ENCODE peak calls at places on chromosomes 2 and 18, in nine cellular contexts. One of them, this sample, is unnamed.

GRCh38 chr2:229910832-229911412 is 10.9 kb downstream of the TRIP12 start:
- DNase-seq in adrenal gland: no peak
- DNase-seq in keratinocyte: no peak
- DNase-seq in uterus: no peak
- DNase-seq in fibroblast of lung: no peak
- DNase-seq in iPS DF 6.9: no peak
- DNase-seq in IMR-90: no peak
- DNase-seq in mesendoderm: peak; percentile 80
- DNase-seq in hepatocyte: peak; percentile 11
- DNase-seq in this sample: no peak

GRCh38 chr18:9612215-9612830 is 2.0 kb downstream of the PPP4R1 start:
- DNase-seq in mesendoderm: peak; percentile 55
- DNase-seq in hepatocyte: peak; percentile 61
- DNase-seq in IMR-90: peak; percentile 58
- DNase-seq in keratinocyte: no peak
- DNase-seq in adrenal gland: peak; percentile 27
- DNase-seq in fibroblast of lung: peak; percentile 52
- DNase-seq in uterus: no peak
- DNase-seq in iPS DF 6.9: no peak
- DNase-seq in this sample: peak; percentile 48

GRCh38 chr2:126882736-126883660 is 15.7 kb upstream of the TEX51 start:
- DNase-seq in IMR-90: no peak
- DNase-seq in keratinocyte: no peak
- DNase-seq in adrenal gland: peak; percentile 1
- DNase-seq in hepatocyte: no peak
- DNase-seq in uterus: no peak
- DNase-seq in iPS DF 6.9: no peak
- DNase-seq in mesendoderm: no peak
- DNase-seq in fibroblast of lung: no peak
- DNase-seq in this sample: no peak

GRCh38 chr18:10798727-10799435 is 273.1 kb downstream of the NAPG start:
- DNase-seq in iPS DF 6.9: no peak
- DNase-seq in adrenal gland: no peak
- DNase-seq in keratinocyte: no peak
- DNase-seq in IMR-90: peak; percentile 16
- DNase-seq in hepatocyte: peak; percentile 75
- DNase-seq in uterus: no peak
- DNase-seq in mesendoderm: no peak
- DNase-seq in fibroblast of lung: peak; percentile 33
- DNase-seq in this sample: no peak

GRCh38 chr2:215529271-215529670 is 93.4 kb upstream of the FN1 start:
- DNase-seq in keratinocyte: peak; percentile 9
- DNase-seq in hepatocyte: no peak
- DNase-seq in fibroblast of lung: peak; percentile 86
- DNase-seq in adrenal gland: no peak
- DNase-seq in uterus: no peak
- DNase-seq in mesendoderm: no peak
- DNase-seq in iPS DF 6.9: no peak
- DNase-seq in IMR-90: peak; percentile 81
- DNase-seq in this sample: no peak

GRCh38 chr2:174888646-174889271 is 116.4 kb downstream of the CHN1 start:
- DNase-seq in uterus: no peak
- DNase-seq in IMR-90: peak; percentile 18
- DNase-seq in mesendoderm: peak; percentile 58
- DNase-seq in adrenal gland: no peak
- DNase-seq in keratinocyte: no peak
- DNase-seq in fibroblast of lung: peak; percentile 6
- DNase-seq in hepatocyte: no peak
- DNase-seq in iPS DF 6.9: no peak
- DNase-seq in this sample: no peak

GRCh38 chr2:239324456-239324855 is 76.4 kb downstream of the HDAC4 start:
- DNase-seq in adrenal gland: peak; percentile 17
- DNase-seq in IMR-90: no peak
- DNase-seq in iPS DF 6.9: no peak
- DNase-seq in hepatocyte: no peak
- DNase-seq in uterus: peak; percentile 13
- DNase-seq in fibroblast of lung: no peak
- DNase-seq in mesendoderm: no peak
- DNase-seq in keratinocyte: no peak
- DNase-seq in this sample: no peak

GRCh38 chr2:232321156-232321816 is 57.3 kb upstream of the ALPP start:
- DNase-seq in iPS DF 6.9: no peak
- DNase-seq in IMR-90: no peak
- DNase-seq in adrenal gland: no peak
- DNase-seq in hepatocyte: no peak
- DNase-seq in mesendoderm: peak; percentile 31
- DNase-seq in keratinocyte: no peak
- DNase-seq in uterus: no peak
- DNase-seq in fibroblast of lung: no peak
- DNase-seq in this sample: no peak

GRCh38 chr2:74499940-74500577 is 656 bp upstream of the LBX2 start:
- DNase-seq in keratinocyte: no peak
- DNase-seq in iPS DF 6.9: no peak
- DNase-seq in adrenal gland: no peak
- DNase-seq in hepatocyte: no peak
- DNase-seq in IMR-90: no peak
- DNase-seq in mesendoderm: no peak
- DNase-seq in uterus: no peak
- DNase-seq in fibroblast of lung: no peak
- DNase-seq in this sample: no peak

GRCh38 chr2:53088062-53088461 is 679.5 kb upstream of the CHAC2 start:
- DNase-seq in fibroblast of lung: no peak
- DNase-seq in adrenal gland: no peak
- DNase-seq in mesendoderm: no peak
- DNase-seq in keratinocyte: no peak
- DNase-seq in hepatocyte: no peak
- DNase-seq in IMR-90: no peak
- DNase-seq in uterus: no peak
- DNase-seq in iPS DF 6.9: no peak
- DNase-seq in this sample: no peak

GRCh38 chr2:66730429-66730828 is 295.5 kb downstream of the MEIS1 start:
- DNase-seq in fibroblast of lung: no peak
- DNase-seq in hepatocyte: no peak
- DNase-seq in adrenal gland: no peak
- DNase-seq in iPS DF 6.9: no peak
- DNase-seq in uterus: no peak
- DNase-seq in mesendoderm: no peak
- DNase-seq in IMR-90: no peak
- DNase-seq in keratinocyte: no peak
- DNase-seq in this sample: no peak

GRCh38 chr2:44342854-44343253 is 18.4 kb downstream of the PREPL start:
- DNase-seq in keratinocyte: no peak
- DNase-seq in iPS DF 6.9: no peak
- DNase-seq in IMR-90: peak; percentile 7
- DNase-seq in mesendoderm: peak; percentile 56
- DNase-seq in adrenal gland: no peak
- DNase-seq in uterus: no peak
- DNase-seq in hepatocyte: peak; percentile 13
- DNase-seq in fibroblast of lung: no peak
- DNase-seq in this sample: no peak

GRCh38 chr18:10122116-10122515 is 208.3 kb downstream of the VAPA start:
- DNase-seq in fibroblast of lung: peak; percentile 90
- DNase-seq in keratinocyte: no peak
- DNase-seq in iPS DF 6.9: no peak
- DNase-seq in hepatocyte: peak; percentile 40
- DNase-seq in IMR-90: peak; percentile 86
- DNase-seq in adrenal gland: no peak
- DNase-seq in mesendoderm: no peak
- DNase-seq in uterus: no peak
- DNase-seq in this sample: no peak

GRCh38 chr2:95057535-95058453 is 32.3 kb downstream of the MAL start:
- DNase-seq in uterus: no peak
- DNase-seq in fibroblast of lung: no peak
- DNase-seq in keratinocyte: no peak
- DNase-seq in iPS DF 6.9: no peak
- DNase-seq in mesendoderm: no peak
- DNase-seq in hepatocyte: no peak
- DNase-seq in IMR-90: no peak
- DNase-seq in adrenal gland: no peak
- DNase-seq in this sample: no peak

GRCh38 chr2:39068290-39068689 is 52.6 kb downstream of the SOS1 start:
- DNase-seq in mesendoderm: no peak
- DNase-seq in fibroblast of lung: peak; percentile 15
- DNase-seq in IMR-90: peak; percentile 61
- DNase-seq in keratinocyte: peak; percentile 21
- DNase-seq in hepatocyte: no peak
- DNase-seq in adrenal gland: no peak
- DNase-seq in uterus: no peak
- DNase-seq in iPS DF 6.9: no peak
- DNase-seq in this sample: no peak

GRCh38 chr2:10136187-10136934 is 13.8 kb downstream of the RRM2 start:
- DNase-seq in hepatocyte: no peak
- DNase-seq in mesendoderm: no peak
- DNase-seq in keratinocyte: no peak
- DNase-seq in iPS DF 6.9: no peak
- DNase-seq in adrenal gland: no peak
- DNase-seq in fibroblast of lung: no peak
- DNase-seq in IMR-90: no peak
- DNase-seq in uterus: no peak
- DNase-seq in this sample: no peak

GRCh38 chr2:121242175-121242875 is 42.7 kb downstream of the TFCP2L1 start:
- DNase-seq in fibroblast of lung: no peak
- DNase-seq in mesendoderm: no peak
- DNase-seq in IMR-90: no peak
- DNase-seq in adrenal gland: no peak
- DNase-seq in keratinocyte: no peak
- DNase-seq in iPS DF 6.9: no peak
- DNase-seq in hepatocyte: no peak
- DNase-seq in uterus: no peak
- DNase-seq in this sample: no peak

GRCh38 chr2:79099140-79099686 is 11.4 kb upstream of the REG1B start:
- DNase-seq in iPS DF 6.9: no peak
- DNase-seq in hepatocyte: no peak
- DNase-seq in IMR-90: no peak
- DNase-seq in mesendoderm: no peak
- DNase-seq in keratinocyte: no peak
- DNase-seq in adrenal gland: no peak
- DNase-seq in fibroblast of lung: no peak
- DNase-seq in uterus: no peak
- DNase-seq in this sample: no peak

GRCh38 chr18:1048048-1048447 is 143.4 kb downstream of the ADCYAP1 start:
- DNase-seq in mesendoderm: peak; percentile 51
- DNase-seq in adrenal gland: no peak
- DNase-seq in uterus: no peak
- DNase-seq in keratinocyte: no peak
- DNase-seq in IMR-90: no peak
- DNase-seq in fibroblast of lung: peak; percentile 81
- DNase-seq in iPS DF 6.9: no peak
- DNase-seq in hepatocyte: no peak
- DNase-seq in this sample: no peak

GRCh38 chr2:25041307-25041927 is 459 bp upstream of the EFR3B start:
- DNase-seq in adrenal gland: peak; percentile 61
- DNase-seq in keratinocyte: no peak
- DNase-seq in fibroblast of lung: peak; percentile 46
- DNase-seq in hepatocyte: peak; percentile 84
- DNase-seq in iPS DF 6.9: peak; percentile 68
- DNase-seq in IMR-90: peak; percentile 32
- DNase-seq in mesendoderm: peak; percentile 84
- DNase-seq in uterus: peak; percentile 54
- DNase-seq in this sample: peak; percentile 47

GRCh38 chr18:9578306-9578705 is 36.1 kb downstream of the PPP4R1 start:
- DNase-seq in IMR-90: peak; percentile 39
- DNase-seq in keratinocyte: no peak
- DNase-seq in hepatocyte: no peak
- DNase-seq in adrenal gland: no peak
- DNase-seq in uterus: no peak
- DNase-seq in fibroblast of lung: no peak
- DNase-seq in mesendoderm: peak; percentile 38
- DNase-seq in iPS DF 6.9: no peak
- DNase-seq in this sample: no peak

GRCh38 chr2:26675651-26676255 is 16.8 kb upstream of the KCNK3 start:
- DNase-seq in fibroblast of lung: no peak
- DNase-seq in iPS DF 6.9: no peak
- DNase-seq in keratinocyte: no peak
- DNase-seq in IMR-90: no peak
- DNase-seq in hepatocyte: no peak
- DNase-seq in adrenal gland: peak; percentile 73
- DNase-seq in uterus: no peak
- DNase-seq in mesendoderm: no peak
- DNase-seq in this sample: no peak

DNA sequence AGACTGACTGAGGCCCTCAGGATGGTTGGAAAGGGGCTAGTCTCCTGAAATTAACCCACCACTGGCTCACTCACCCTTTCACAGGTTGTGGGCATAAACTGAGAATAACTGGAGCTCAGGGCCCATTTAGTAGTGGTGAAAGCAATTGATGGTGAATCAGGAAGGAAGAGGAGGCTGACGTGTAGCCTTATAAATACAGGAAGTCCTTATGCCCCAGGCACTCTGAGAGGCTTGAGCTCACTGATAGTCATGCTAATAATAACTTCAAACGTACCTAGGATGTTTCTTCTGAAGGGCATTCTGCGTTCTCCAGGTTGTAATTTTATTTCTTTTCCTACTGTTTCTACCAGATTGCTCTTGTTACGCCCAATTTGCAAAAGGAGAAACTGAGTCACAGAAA is 328.4 kb downstream of the CLIP4 start:
- DNase-seq in mesendoderm: peak; percentile 45
- DNase-seq in iPS DF 6.9: no peak
- DNase-seq in hepatocyte: no peak
- DNase-seq in IMR-90: peak; percentile 49
- DNase-seq in adrenal gland: no peak
- DNase-seq in uterus: no peak
- DNase-seq in fibroblast of lung: peak; percentile 21
- DNase-seq in keratinocyte: peak; percentile 49
- DNase-seq in this sample: no peak
- H3K27me3 ChIP-seq in mesendoderm: no peaks in the 10 kb centered on the region
- H3K27me3 ChIP-seq in iPS DF 6.9: no peaks in the 10 kb centered on the region
- H3K27me3 ChIP-seq in hepatocyte: no peaks in the 10 kb centered on the region
- H3K27me3 ChIP-seq in IMR-90: no peaks in the 10 kb centered on the region
- H3K27me3 ChIP-seq in adrenal gland: no peaks in the 10 kb centered on the region
- H3K27me3 ChIP-seq in uterus: no peaks in the 10 kb centered on the region
- H3K27me3 ChIP-seq in fibroblast of lung: no peaks in the 10 kb centered on the region
- H3K27me3 ChIP-seq in keratinocyte: no peaks in the 10 kb centered on the region
- H3K27me3 ChIP-seq in this sample: peaks cover 46% of the 10 kb centered on the region

GRCh38 chr2:132761437-132761836 is 91.4 kb upstream of the LYPD1 start:
- DNase-seq in uterus: no peak
- DNase-seq in IMR-90: no peak
- DNase-seq in hepatocyte: no peak
- DNase-seq in fibroblast of lung: no peak
- DNase-seq in mesendoderm: no peak
- DNase-seq in adrenal gland: no peak
- DNase-seq in iPS DF 6.9: no peak
- DNase-seq in keratinocyte: no peak
- DNase-seq in this sample: no peak
- H3K4me1 ChIP-seq in uterus: no peaks in the 10 kb centered on the region
- H3K4me1 ChIP-seq in IMR-90: peaks cover 7% of the 10 kb centered on the region
- H3K4me1 ChIP-seq in hepatocyte: peaks cover 5% of the 10 kb centered on the region
- H3K4me1 ChIP-seq in fibroblast of lung: no peaks in the 10 kb centered on the region
- H3K4me1 ChIP-seq in mesendoderm: peaks cover 2% of the 10 kb centered on the region
- H3K4me1 ChIP-seq in adrenal gland: no peaks in the 10 kb centered on the region
- H3K4me1 ChIP-seq in iPS DF 6.9: peaks cover 1% of the 10 kb centered on the region
- H3K4me1 ChIP-seq in keratinocyte: peaks cover 9% of the 10 kb centered on the region
- H3K4me1 ChIP-seq in this sample: no peaks in the 10 kb centered on the region

GRCh38 chr2:86026744-86027065 is 79.0 kb downstream of the POLR1A start:
- DNase-seq in hepatocyte: no peak
- DNase-seq in mesendoderm: no peak
- DNase-seq in IMR-90: no peak
- DNase-seq in fibroblast of lung: no peak
- DNase-seq in adrenal gland: no peak
- DNase-seq in iPS DF 6.9: no peak
- DNase-seq in uterus: no peak
- DNase-seq in keratinocyte: no peak
- DNase-seq in this sample: no peak
- H3K27ac ChIP-seq in hepatocyte: no peak overlapping the region
- H3K27ac ChIP-seq in mesendoderm: no peak overlapping the region
- H3K27ac ChIP-seq in IMR-90: no peak overlapping the region
- H3K27ac ChIP-seq in fibroblast of lung: no peak overlapping the region
- H3K27ac ChIP-seq in adrenal gland: peak overlapping the region; percentile 42
- H3K27ac ChIP-seq in iPS DF 6.9: no peak overlapping the region
- H3K27ac ChIP-seq in uterus: peak overlapping the region; percentile 67
- H3K27ac ChIP-seq in keratinocyte: no peak overlapping the region
- H3K27ac ChIP-seq in this sample: no peak overlapping the region

GRCh38 chr18:50182516-50182915 is 12.4 kb downstream of the MYO5B start:
- DNase-seq in hepatocyte: no peak
- DNase-seq in fibroblast of lung: no peak
- DNase-seq in adrenal gland: no peak
- DNase-seq in keratinocyte: no peak
- DNase-seq in IMR-90: no peak
- DNase-seq in iPS DF 6.9: no peak
- DNase-seq in uterus: no peak
- DNase-seq in mesendoderm: no peak
- DNase-seq in this sample: no peak
- H3K27me3 ChIP-seq in hepatocyte: no peaks in the 10 kb centered on the region
- H3K27me3 ChIP-seq in fibroblast of lung: no peaks in the 10 kb centered on the region
- H3K27me3 ChIP-seq in adrenal gland: no peaks in the 10 kb centered on the region
- H3K27me3 ChIP-seq in keratinocyte: peaks cover 5% of the 10 kb centered on the region
- H3K27me3 ChIP-seq in IMR-90: no peaks in the 10 kb centered on the region
- H3K27me3 ChIP-seq in iPS DF 6.9: no peaks in the 10 kb centered on the region
- H3K27me3 ChIP-seq in uterus: no peaks in the 10 kb centered on the region
- H3K27me3 ChIP-seq in mesendoderm: no peaks in the 10 kb centered on the region
- H3K27me3 ChIP-seq in this sample: no peaks in the 10 kb centered on the region

This sample was measured in PC-9.